ENCODE peak calls at places on chromosomes 11 and 22, in six cellular contexts. B is GM12878, U is NB4, V is K562, D is A549, W is HepG2. Z is an unnamed sample.

GRCh38 chr11:83241291-83241946 is 44.7 kb downstream of the CCDC90B start:
- DNase-seq in B (no peak), U (peak), V (peak), D (peak), W (peak), Z (peak)

GRCh38 chr11:11084337-11084736 is 226.5 kb upstream of the ZBED5 start:
- DNase-seq in B (no peak), U (no peak), V (no peak), D (no peak), W (no peak), Z (no peak)

GRCh38 chr11:13010737-13011342 is 1.7 kb downstream of the RASSF10 start:
- DNase-seq in B (no peak), U (no peak), V (no peak), D (no peak), W (no peak), Z (peak)

GRCh38 chr22:17430298-17430900 is 61.1 kb downstream of the CECR2 start:
- DNase-seq in B (no peak), U (peak), V (no peak), D (no peak), W (no peak), Z (no peak)

GRCh38 chr22:46803031-46803880 is 40.8 kb downstream of the TBC1D22A start:
- DNase-seq in B (no peak), U (peak), V (peak), D (peak), W (peak), Z (peak)

GRCh38 chr11:92269021-92269420 is 44.4 kb downstream of the FAT3 start:
- DNase-seq in B (no peak), U (no peak), V (no peak), D (peak), W (peak), Z (peak)

GRCh38 chr11:44096360-44097188 is 1.1 kb downstream of the EXT2 start:
- DNase-seq in B (no peak), U (no peak), V (peak), D (peak), W (no peak), Z (peak)

GRCh38 chr11:2739531-2740274 is 39.9 kb upstream of the KCNQ1OT1 start:
- DNase-seq in B (no peak), U (no peak), V (no peak), D (no peak), W (no peak), Z (no peak)

GRCh38 chr22:44438481-44439131 is 59.4 kb downstream of the RTL6 start:
- DNase-seq in B (no peak), U (no peak), V (no peak), D (no peak), W (no peak), Z (no peak)

GRCh38 chr11:75867778-75868374 is 52.9 kb downstream of the UVRAG start:
- DNase-seq in B (peak), U (peak), V (peak), D (peak), W (peak), Z (peak)

GRCh38 chr11:113313601-113314000 is 782 bp upstream of the TTC12 start:
- DNase-seq in B (no peak), U (no peak), V (no peak), D (no peak), W (no peak), Z (no peak)

GRCh38 chr22:26586556-26587325 is 3.2 kb downstream of the TPST2 start:
- DNase-seq in B (no peak), U (no peak), V (no peak), D (no peak), W (no peak), Z (peak)

GRCh38 chr22:20748820-20749428 is 25.0 kb upstream of the SERPIND1 start:
- DNase-seq in B (peak), U (no peak), V (no peak), D (no peak), W (no peak), Z (peak)

GRCh38 chr11:9120659-9121350 is 29.4 kb upstream of the SCUBE2 start:
- DNase-seq in B (no peak), U (no peak), V (peak), D (peak), W (no peak), Z (no peak)

GRCh38 chr11:67053896-67054850 is 2.5 kb upstream of the RHOD start:
- DNase-seq in B (no peak), U (peak), V (peak), D (peak), W (peak), Z (peak)

GRCh38 chr11:118657238-118657637 is 22.2 kb downstream of the TREH start:
- DNase-seq in B (no peak), U (peak), V (peak), D (no peak), W (no peak), Z (no peak)

GRCh38 chr11:65538915-65539374 is 14.1 kb downstream of the SCYL1 start:
- DNase-seq in B (no peak), U (no peak), V (no peak), D (no peak), W (no peak), Z (no peak)
- TF ChIP-seq POLR2A in B (peak), U (no peak), V (no peak), D (no peak), W (no peak), Z (no peak)

GRCh38 chr11:124900464-124900863 is 2.8 kb upstream of the ROBO4 start:
- DNase-seq in B (no peak), U (no peak), V (no peak), D (peak), W (peak), Z (peak)
- TF ChIP-seq MYC in B (no peak), U (no peak), V (no peak), D (no peak), W (no peak), Z (no peak)

GRCh38 chr22:50613291-50613981 is 12.8 kb downstream of the MAPK8IP2 start:
- DNase-seq in B (no peak), U (no peak), V (peak), D (no peak), W (peak), Z (no peak)
- TF ChIP-seq POLR2A in B (no peak), U (no peak), V (peak), D (no peak), W (no peak), Z (no peak)

DNA sequence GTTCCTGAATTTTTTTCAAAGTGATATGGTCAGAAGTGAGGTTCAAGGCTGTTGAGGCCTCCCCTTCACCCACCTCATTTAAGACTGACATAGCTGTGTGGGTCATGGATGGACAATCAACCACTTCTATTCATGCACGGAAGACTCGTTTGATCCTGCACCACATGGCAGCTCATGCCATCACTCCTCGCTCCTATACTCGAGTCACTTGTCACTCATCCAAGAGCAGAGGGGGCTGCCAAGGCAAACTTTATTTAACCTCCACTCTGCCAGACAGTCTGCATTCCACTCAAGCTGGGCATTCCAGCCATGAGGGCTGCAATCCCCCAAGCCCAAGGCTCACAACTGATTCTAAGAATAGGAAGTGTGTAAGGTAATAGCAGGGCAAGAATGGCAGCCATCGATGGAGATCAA is 34.1 kb downstream of the SNX19 start:
- DNase-seq in B (no peak), U (no peak), V (no peak), D (no peak), W (no peak), Z (peak)
- TF ChIP-seq MYC in B (no peak), U (no peak), V (no peak), D (no peak), W (no peak), Z (no peak)

GRCh38 chr11:34357646-34358257 is at the start of gene ABTB2:
- DNase-seq in B (peak), U (peak), V (peak), D (peak), W (peak), Z (peak)
- TF ChIP-seq POLR2A in B (peak), U (peak), V (no peak), D (peak), W (peak), Z (peak)

DNA sequence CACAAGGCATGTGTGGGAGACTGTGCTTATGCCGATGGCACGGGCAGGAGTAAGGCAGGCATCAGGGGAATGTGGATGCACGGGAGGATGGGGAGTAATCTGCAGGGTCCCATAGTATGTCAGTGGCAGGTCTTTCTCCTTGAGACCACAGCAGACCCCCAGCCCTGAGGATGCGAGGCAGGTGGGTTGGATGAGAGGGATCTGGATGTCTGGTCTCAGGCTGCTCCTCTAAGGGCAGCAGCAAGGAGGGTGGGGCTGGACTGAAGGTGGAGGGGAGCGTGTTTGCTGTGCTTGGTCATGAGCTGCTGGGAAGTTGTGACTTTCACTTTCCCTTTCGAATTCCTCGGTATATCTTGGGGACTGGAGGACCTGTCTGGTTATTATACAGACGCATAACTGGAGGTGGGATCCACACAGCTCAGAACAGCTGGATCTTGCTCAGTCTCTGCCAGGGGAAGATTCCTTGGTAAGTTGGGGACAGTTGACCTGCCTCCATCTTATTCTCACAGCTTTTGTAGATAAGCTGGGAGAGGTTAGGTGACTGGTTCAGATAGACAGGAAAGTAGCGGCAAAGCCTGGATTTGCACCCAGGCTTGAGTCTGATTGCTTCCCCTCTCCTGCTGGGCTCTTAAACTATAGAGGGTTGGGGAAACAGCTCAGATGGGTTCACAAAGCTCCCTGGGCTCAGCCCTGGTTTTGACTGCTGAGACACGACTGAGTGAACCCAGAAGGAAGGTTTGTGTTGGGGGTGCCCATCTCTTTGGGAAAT is at the start of gene APOL1:
- DNase-seq in B (peak), U (peak), V (peak), D (no peak), W (peak), Z (peak)
- TF ChIP-seq MYC in B (no peak), U (no peak), V (no peak), D (no peak), W (no peak), Z (no peak)

GRCh38 chr11:1382831-1383607 is 6.7 kb upstream of the BRSK2 start:
- DNase-seq in B (peak), U (peak), V (peak), D (peak), W (peak), Z (peak)
- TF ChIP-seq POLR2A in B (peak), U (no peak), V (no peak), D (peak), W (no peak), Z (no peak)

GRCh38 chr11:121450424-121450823 is 1.7 kb upstream of the SORL1 start:
- DNase-seq in B (no peak), U (peak), V (no peak), D (no peak), W (no peak), Z (no peak)
- TF ChIP-seq MYC in B (no peak), U (no peak), V (no peak), D (no peak), W (no peak), Z (no peak)

Z was measured in endothelial cell of umbilical vein.